ENCODE peak calls at places on chromosomes 1 and 21, in five cellular contexts. X is HCT116, U is upper lobe of right lung, P is IMR-90, F is MM.1S. H is an unnamed sample.
A peak's percentile ranks its signal among the peaks of the same experiment; 100 is the strongest.

GRCh38 chr1:163974120-163974519 is 584.9 kb upstream of the PBX1 start:
- DNase-seq in U (no peak), P (no peak), X (no peak), F (no peak), H (no peak)

GRCh38 chr1:18009061-18009728 is 98.4 kb upstream of the IGSF21 start:
- DNase-seq in X (no peak), U (peak; percentile 37), F (no peak), P (no peak), H (no peak)

GRCh38 chr1:181062800-181063428 is 25.6 kb upstream of the IER5 start:
- DNase-seq in U (no peak), P (peak; percentile 66), X (no peak), F (peak; percentile 45), H (no peak)

GRCh38 chr1:156684227-156684782 is 7.1 kb upstream of the NES start:
- DNase-seq in F (no peak), U (no peak), P (peak; percentile 76), X (no peak), H (no peak)

GRCh38 chr1:94713472-94714141 is 106.5 kb upstream of the SLC44A3 start:
- DNase-seq in U (peak; percentile 92), F (no peak), X (peak; percentile 89), P (peak; percentile 99), H (no peak)

GRCh38 chr21:21373969-21374368 is 375.8 kb downstream of the NCAM2 start:
- DNase-seq in X (no peak), F (no peak), U (no peak), P (no peak), H (no peak)

GRCh38 chr1:171794085-171794484 is 12.6 kb downstream of the METTL13 start:
- DNase-seq in U (no peak), F (no peak), X (no peak), P (peak; percentile 85), H (no peak)

GRCh38 chr1:212973899-212974298 is 23.6 kb downstream of the VASH2 start:
- DNase-seq in X (no peak), F (no peak), P (no peak), U (no peak), H (no peak)

GRCh38 chr1:88302843-88303486 is 381.1 kb upstream of the PKN2 start:
- DNase-seq in X (no peak), U (no peak), P (peak; percentile 55), F (peak; percentile 17), H (no peak)

GRCh38 chr1:4658643-4659042 is 4.2 kb downstream of the AJAP1 start:
- DNase-seq in U (peak; percentile 27), X (no peak), F (no peak), P (no peak), H (no peak)

GRCh38 chr1:170967042-170967910 is 31.9 kb downstream of the MROH9 start:
- DNase-seq in F (peak; percentile 62), X (peak; percentile 32), P (peak; percentile 63), U (no peak), H (no peak)

GRCh38 chr1:59076612-59077011 is 220.3 kb upstream of the FGGY start:
- DNase-seq in F (no peak), P (peak; percentile 34), U (no peak), X (no peak), H (no peak)
- TF ChIP-seq CTCF in F (no peak), P (peak; percentile 41), U (peak; percentile 31), X (no peak), H (no peak)

DNA sequence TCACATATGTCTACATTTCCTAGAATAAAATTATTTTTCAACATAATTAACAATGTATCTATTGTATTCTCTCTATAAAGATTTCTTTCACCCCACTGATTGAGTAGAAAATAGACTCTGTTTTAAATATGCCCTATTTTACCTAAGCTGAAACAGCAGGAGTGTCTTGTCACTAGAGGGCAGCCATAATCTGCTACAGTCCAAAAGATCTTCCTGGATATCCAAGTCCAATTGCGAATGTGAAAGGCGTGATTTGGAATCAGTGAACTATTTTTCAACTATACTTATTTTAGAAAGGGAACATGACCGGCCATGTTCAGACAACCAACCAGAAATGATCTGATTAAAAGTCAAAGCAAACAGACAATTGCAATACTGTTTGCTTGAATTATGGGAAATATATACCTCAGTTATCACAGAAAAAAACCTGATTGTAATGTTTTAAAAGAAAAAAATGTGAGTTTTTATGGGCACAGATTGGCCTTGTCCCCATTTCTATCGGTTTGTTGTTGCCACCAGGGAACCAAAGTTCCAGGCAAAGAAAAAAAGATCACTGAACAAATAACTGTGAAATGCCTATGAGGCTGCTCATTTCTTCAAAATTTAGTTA is 1211.0 kb upstream of the ADGRL4 start:
- DNase-seq in F (peak; percentile 49), U (no peak), P (peak; percentile 71), X (peak; percentile 32), H (no peak)
- TF ChIP-seq CTCF in F (peak; percentile 65), U (peak; percentile 41), P (peak; percentile 71), X (peak; percentile 48), H (peak; percentile 63)

DNA sequence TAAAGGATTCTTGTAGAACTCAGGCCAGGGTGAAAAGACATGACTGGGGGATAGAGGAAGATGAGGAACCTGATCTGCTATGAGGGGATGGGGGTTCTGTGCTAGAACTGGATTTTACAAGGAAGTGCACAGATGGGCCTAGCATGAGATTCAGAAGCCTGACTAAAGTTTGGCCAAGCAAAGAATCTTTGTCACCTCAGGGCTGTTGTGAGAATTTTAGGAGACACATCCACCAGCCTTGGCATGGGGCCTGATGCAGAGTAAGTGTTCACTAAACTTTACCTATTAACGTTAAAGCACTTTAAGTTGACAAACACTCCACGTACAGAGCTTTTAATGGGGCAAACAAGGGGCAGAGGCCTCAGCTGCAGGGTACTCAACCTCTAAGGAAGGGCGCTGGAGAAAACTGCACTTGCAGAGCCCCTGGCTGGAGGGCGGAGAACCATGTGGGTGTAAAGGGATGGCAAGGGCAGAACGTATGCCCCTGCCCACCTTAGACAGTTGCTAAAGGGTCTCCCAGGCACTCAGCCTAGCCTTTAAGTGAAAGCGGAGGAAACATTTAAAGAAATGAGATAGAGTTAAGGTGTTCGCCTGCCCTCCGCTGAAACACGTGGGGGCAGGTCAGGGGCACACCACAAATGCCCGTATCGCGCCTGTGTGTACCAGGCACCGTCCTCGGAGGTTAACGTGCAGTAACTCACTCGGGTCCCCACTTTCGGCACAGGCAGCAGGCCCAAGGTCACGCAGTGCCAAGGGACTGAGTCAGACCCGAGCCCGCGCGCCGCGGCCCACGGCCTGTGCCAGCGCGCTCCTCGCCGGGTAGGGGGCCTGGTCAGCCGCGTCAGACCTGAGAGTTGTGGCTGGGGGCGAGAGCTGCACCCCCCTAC is 990 bp upstream of the MRPS6 start:
- DNase-seq in P (no peak), F (no peak), X (no peak), U (no peak), H (no peak)
- TF ChIP-seq CTCF in P (no peak), F (no peak), X (no peak), U (no peak), H (no peak)

GRCh38 chr1:113946668-113947387 is 17.7 kb downstream of the HIPK1 start:
- DNase-seq in P (peak; percentile 22), F (no peak), X (no peak), U (no peak), H (no peak)

GRCh38 chr1:113947388-113948107 is 18.4 kb downstream of the HIPK1 start:
- DNase-seq in X (no peak), U (no peak), F (peak; percentile 14), P (no peak), H (no peak)

GRCh38 chr1:113950908-113951307 is 21.8 kb downstream of the HIPK1 start:
- DNase-seq in X (no peak), F (no peak), U (no peak), P (no peak), H (no peak)

GRCh38 chr1:113951719-113952118 is 22.6 kb downstream of the HIPK1 start:
- DNase-seq in P (no peak), U (no peak), X (no peak), F (no peak), H (no peak)

DNA sequence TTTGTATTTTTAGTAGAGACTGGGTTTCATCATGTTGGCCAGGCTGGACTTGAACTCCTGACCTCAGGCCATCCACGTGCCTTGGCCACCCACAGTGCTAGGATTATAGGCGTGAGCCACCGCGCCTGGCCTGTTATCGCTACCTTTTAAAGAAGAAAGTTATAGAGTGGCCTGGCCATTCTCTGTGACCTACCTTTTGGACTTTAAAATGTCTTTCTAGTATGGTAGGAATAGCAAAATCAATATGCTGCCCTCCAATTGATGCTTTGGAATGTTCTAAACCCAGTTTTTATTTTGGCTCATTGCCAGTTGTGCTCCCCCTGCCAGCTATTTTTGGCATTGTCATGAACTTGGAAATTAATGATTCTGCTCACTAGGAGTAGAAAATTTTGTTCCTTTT is 19.9 kb downstream of the HIPK1 start:
- DNase-seq in P (no peak), F (no peak), X (no peak), U (no peak), H (no peak)
- TF ChIP-seq CTCF in P (peak; percentile 40), F (no peak), X (peak; percentile 44), U (peak; percentile 38), H (peak; percentile 28)

H was measured in progenitor cell of endocrine pancreas.